ENCODE peak calls at places on chromosomes 5 and 9, in four cellular contexts. Z, L, V and W are unnamed samples.

GRCh38 chr5:87388129-87388528 is 24.6 kb downstream of the CCNH start:
- DNase-seq in Z (no peak), L (no peak), V (no peak), W (no peak)

GRCh38 chr5:146967646-146968045 is 89.1 kb upstream of the PPP2R2B start:
- DNase-seq in V (no peak), L (no peak), Z (peak), W (no peak)

GRCh38 chr5:54302267-54302687 is 8.1 kb downstream of the ARL15 start:
- DNase-seq in L (peak), Z (peak), V (no peak), W (peak)

GRCh38 chr5:133421394-133421793 is 190.9 kb downstream of the FSTL4 start:
- DNase-seq in V (no peak), Z (peak), L (peak), W (no peak)

GRCh38 chr9:128550770-128551651 is 1.4 kb upstream of the SPTAN1 start:
- DNase-seq in V (no peak), Z (peak), L (no peak), W (no peak)

GRCh38 chr9:137076636-137077009 is 694 bp upstream of the UAP1L1 start:
- DNase-seq in V (no peak), Z (no peak), L (no peak), W (no peak)

GRCh38 chr9:131008909-131009618 is at the start of gene LAMC3:
- DNase-seq in Z (no peak), V (no peak), L (no peak), W (no peak)

GRCh38 chr5:51033215-51033614 is 350.0 kb upstream of the ISL1 start:
- DNase-seq in L (no peak), V (no peak), Z (no peak), W (no peak)

GRCh38 chr5:82365744-82366228 is 87.6 kb upstream of the RPS23 start:
- DNase-seq in Z (no peak), V (peak), L (peak), W (no peak)